ENCODE peak calls at places on chromosomes 2 and 18, in six cellular contexts. K is nucleus accumbens; L is NCI-H1105 treated with DMSO at 0.1 percent for 48 hours; N is HFF-Myc; J is stimulated activated CD4-positive, alpha-beta T cell treated with anti-CD3 and anti-CD28 coated beads, Interleukin-2, amount 100 ng/mL, for 48 hours; T is stomach. R is an unnamed sample.

GRCh38 chr18:3623769-3624545 is 174.0 kb downstream of the TGIF1 start:
- DNase-seq in K (no peak), J (no peak), N (peak; percentile 87), T (peak; percentile 73), L (no peak), R (no peak)

GRCh38 chr2:239195318-239195871 is 205.4 kb downstream of the HDAC4 start:
- DNase-seq in N (no peak), J (no peak), L (no peak), K (peak; percentile 84), T (peak; percentile 22), R (no peak)

GRCh38 chr2:223055836-223056235 is 3.8 kb downstream of the KCNE4 start:
- DNase-seq in J (no peak), L (peak; percentile 39), K (no peak), N (no peak), T (peak; percentile 40), R (no peak)

GRCh38 chr2:108268001-108268400 is 20.7 kb upstream of the SULT1C2 start:
- DNase-seq in N (no peak), K (no peak), J (no peak), T (no peak), L (no peak), R (no peak)

GRCh38 chr2:121090088-121090715 is 194.8 kb downstream of the TFCP2L1 start:
- DNase-seq in K (no peak), L (no peak), N (no peak), T (no peak), J (no peak), R (no peak)

GRCh38 chr18:32455346-32455745 is 15.3 kb downstream of the GAREM1 start:
- DNase-seq in N (no peak), K (no peak), T (no peak), L (no peak), J (no peak), R (no peak)

GRCh38 chr2:121888189-121888557 is 132.7 kb downstream of the TSN start:
- DNase-seq in J (peak; percentile 18), T (no peak), L (no peak), N (no peak), K (no peak), R (no peak)

GRCh38 chr2:221572821-221573429 is 821 bp upstream of the EPHA4 start:
- DNase-seq in J (peak; percentile 19), K (peak; percentile 54), T (peak; percentile 44), L (peak; percentile 49), N (no peak), R (peak; percentile 32)

GRCh38 chr2:149857344-149857743 is 269.8 kb upstream of the MMADHC start:
- DNase-seq in N (peak; percentile 7), T (no peak), L (no peak), J (no peak), K (no peak), R (no peak)

GRCh38 chr2:112343827-112344585 is 68.6 kb downstream of the ZC3H6 start:
- DNase-seq in J (no peak), T (no peak), K (no peak), L (no peak), N (peak; percentile 3), R (no peak)

GRCh38 chr2:239275871-239276812 is 124.7 kb downstream of the HDAC4 start:
- DNase-seq in N (peak; percentile 66), K (peak; percentile 69), L (no peak), J (no peak), T (peak; percentile 35), R (no peak)

GRCh38 chr2:190819835-190820234 is 60.8 kb upstream of the GLS start:
- DNase-seq in K (no peak), N (peak; percentile 43), L (no peak), T (no peak), J (no peak), R (no peak)

GRCh38 chr2:165402142-165402541 is 67.4 kb upstream of the CSRNP3 start:
- DNase-seq in T (no peak), J (no peak), N (no peak), K (no peak), L (no peak), R (no peak)

GRCh38 chr2:133415210-133415876 is 152.9 kb downstream of the NCKAP5 start:
- DNase-seq in J (no peak), K (no peak), T (no peak), N (no peak), L (no peak), R (no peak)

GRCh38 chr18:59902180-59902992 is 2.6 kb downstream of the PMAIP1 start:
- DNase-seq in K (no peak), N (no peak), J (no peak), T (no peak), L (no peak), R (no peak)

GRCh38 chr2:20611077-20611843 is 39.6 kb downstream of the HS1BP3 start:
- DNase-seq in T (peak; percentile 71), K (no peak), L (no peak), J (no peak), N (no peak), R (peak; percentile 7)

GRCh38 chr2:86518498-86518897 is 44.7 kb downstream of the CHMP3 start:
- DNase-seq in T (no peak), L (no peak), N (peak; percentile 1), K (no peak), J (no peak), R (peak; percentile 16)

GRCh38 chr2:64730551-64731305 is 77.0 kb upstream of the SERTAD2 start:
- DNase-seq in K (peak; percentile 77), N (peak; percentile 70), T (peak; percentile 75), J (peak; percentile 18), L (peak; percentile 93), R (peak; percentile 27)

GRCh38 chr18:55189972-55190371 is 230.7 kb upstream of the CCDC68 start:
- DNase-seq in K (no peak), N (no peak), T (no peak), L (no peak), J (no peak), R (no peak)

GRCh38 chr2:56266761-56267411 is 83.1 kb downstream of the CCDC85A start:
- DNase-seq in T (no peak), K (no peak), N (no peak), L (no peak), J (no peak), R (no peak)

GRCh38 chr18:76467371-76468190 is 27.5 kb downstream of the ZNF516 start:
- DNase-seq in J (no peak), L (no peak), N (no peak), T (no peak), K (no peak), R (no peak)

GRCh38 chr2:234996467-234997270 is 44.9 kb downstream of the SH3BP4 start:
- DNase-seq in K (no peak), J (no peak), N (no peak), L (no peak), T (no peak), R (no peak)

GRCh38 chr18:72869786-72870185 is 2.0 kb upstream of the NETO1 start:
- DNase-seq in K (no peak), L (no peak), T (no peak), J (no peak), N (no peak), R (no peak)

GRCh38 chr2:28394331-28394877 is 1.7 kb downstream of the FOSL2 start:
- DNase-seq in L (no peak), T (peak; percentile 62), J (no peak), N (no peak), K (no peak), R (no peak)

GRCh38 chr2:219752731-219753130 is 125.3 kb downstream of the SLC4A3 start:
- DNase-seq in L (no peak), J (no peak), T (no peak), K (no peak), N (no peak), R (no peak)

GRCh38 chr2:42492691-42493467 is 903 bp downstream of the KCNG3 start:
- DNase-seq in J (peak; percentile 31), L (no peak), K (no peak), T (no peak), N (no peak), R (peak; percentile 43)

GRCh38 chr18:48540329-48541025 is 1.6 kb downstream of the CTIF start:
- DNase-seq in L (peak; percentile 47), K (peak; percentile 62), N (no peak), T (peak; percentile 65), J (peak; percentile 26), R (peak; percentile 59)

GRCh38 chr18:10456718-10457499 is 2.5 kb downstream of the APCDD1 start:
- DNase-seq in N (no peak), K (no peak), T (no peak), J (no peak), L (no peak), R (no peak)

GRCh38 chr2:43032248-43032893 is 194.0 kb downstream of the ZFP36L2 start:
- DNase-seq in J (no peak), N (no peak), T (peak; percentile 51), L (no peak), K (no peak), R (no peak)

GRCh38 chr2:98929920-98930319 is 6.1 kb downstream of the CRACDL start:
- DNase-seq in T (no peak), N (no peak), K (no peak), L (no peak), J (no peak), R (no peak)

GRCh38 chr2:115678129-115678528 is 1235.7 kb downstream of the DPP10 start:
- DNase-seq in K (no peak), N (no peak), L (no peak), T (no peak), J (no peak), R (no peak)

GRCh38 chr18:27921392-27921791 is 255.5 kb downstream of the CDH2 start:
- DNase-seq in K (no peak), N (no peak), T (no peak), L (no peak), J (no peak), R (no peak)

GRCh38 chr2:217849154-217849553 is 153.6 kb downstream of the TNS1 start:
- DNase-seq in T (no peak), L (no peak), J (no peak), N (no peak), K (no peak), R (no peak)